ENCODE peak calls at places on chromosomes 6 and 20, in four cellular contexts. R is WTC11, X is HepG2, O is K562. B is an unnamed sample.

GRCh38 chr6:47246556-47246955 is 63.1 kb downstream of the TNFRSF21 start:
- DNase-seq in R (no peak), X (no peak), O (no peak), B (no peak)

GRCh38 chr6:137977206-137977605 is 110.1 kb downstream of the TNFAIP3 start:
- DNase-seq in R (no peak), X (no peak), O (no peak), B (no peak)

GRCh38 chr6:1864496-1864895 is 254.8 kb downstream of the FOXC1 start:
- DNase-seq in R (no peak), X (peak), O (no peak), B (no peak)

GRCh38 chr20:5821627-5822215 is 71.5 kb downstream of the SHLD1 start:
- DNase-seq in R (no peak), X (peak), O (no peak), B (no peak)

GRCh38 chr6:8904754-8905153 is 469.4 kb upstream of the SLC35B3 start:
- DNase-seq in R (peak), X (peak), O (peak), B (peak)

GRCh38 chr6:17855381-17855780 is 132.1 kb downstream of the KIF13A start:
- DNase-seq in R (no peak), X (no peak), O (no peak), B (no peak)

GRCh38 chr20:62117658-62118057 is 4.6 kb upstream of the LSM14B start:
- DNase-seq in R (no peak), X (no peak), O (no peak), B (no peak)

GRCh38 chr6:145141609-145142008 is 593.7 kb downstream of the EPM2A start:
- DNase-seq in R (no peak), X (no peak), O (no peak), B (no peak)

GRCh38 chr6:101597711-101598110 is 204.2 kb downstream of the GRIK2 start:
- DNase-seq in R (no peak), X (no peak), O (no peak), B (no peak)
- TF ChIP-seq NR3C1 in R (no peak), X (no peak), O (no peak), B (no peak)

GRCh38 chr20:44533928-44534327 is 12.1 kb upstream of the SERINC3 start:
- DNase-seq in R (no peak), X (no peak), O (peak), B (no peak)

GRCh38 chr20:44532981-44533331 is 11.1 kb upstream of the SERINC3 start:
- DNase-seq in R (no peak), X (peak), O (no peak), B (no peak)

GRCh38 chr20:44528309-44528708 is 6.4 kb upstream of the SERINC3 start:
- DNase-seq in R (no peak), X (no peak), O (no peak), B (no peak)

GRCh38 chr20:44536139-44536538 is 14.3 kb upstream of the SERINC3 start:
- DNase-seq in R (no peak), X (no peak), O (no peak), B (no peak)

DNA sequence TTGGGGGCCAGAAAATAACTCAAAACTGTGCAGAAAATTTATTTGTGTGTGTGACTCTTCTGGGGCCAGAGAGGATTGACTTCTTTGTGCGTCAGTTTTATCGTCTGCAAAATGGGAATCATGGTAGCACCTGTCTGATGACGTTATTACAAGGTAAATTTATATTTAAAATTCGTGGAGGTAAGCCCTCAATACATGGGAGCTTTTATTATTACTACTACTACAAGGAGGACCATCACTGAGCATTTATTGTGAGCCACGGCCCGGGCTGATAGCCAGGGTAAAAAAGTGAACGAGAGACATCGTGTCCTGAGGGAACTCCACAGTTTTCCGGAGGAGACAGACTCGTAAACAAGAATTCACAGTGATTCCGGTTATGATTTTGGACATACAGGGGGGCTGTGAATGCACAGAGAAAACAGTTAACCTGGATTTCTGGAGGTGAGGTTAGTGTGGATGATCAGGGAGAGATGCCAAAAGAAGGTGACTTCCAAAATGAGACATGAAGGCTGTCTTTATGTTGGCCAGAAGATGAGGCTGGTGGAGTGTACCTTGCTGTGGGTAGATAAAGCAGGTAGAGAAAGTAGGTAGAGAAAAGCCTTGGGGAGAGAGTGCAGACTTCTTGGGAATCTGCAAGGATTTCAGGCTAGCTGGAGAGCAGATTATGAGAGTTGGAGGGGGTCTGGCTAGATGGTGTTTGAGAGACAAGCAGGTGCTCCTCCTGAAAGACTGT is 10.5 kb upstream of the SERINC3 start:
- DNase-seq in R (no peak), X (no peak), O (no peak), B (no peak)
- TF ChIP-seq NR3C1 in R (no peak), X (no peak), O (no peak), B (no peak)

DNA sequence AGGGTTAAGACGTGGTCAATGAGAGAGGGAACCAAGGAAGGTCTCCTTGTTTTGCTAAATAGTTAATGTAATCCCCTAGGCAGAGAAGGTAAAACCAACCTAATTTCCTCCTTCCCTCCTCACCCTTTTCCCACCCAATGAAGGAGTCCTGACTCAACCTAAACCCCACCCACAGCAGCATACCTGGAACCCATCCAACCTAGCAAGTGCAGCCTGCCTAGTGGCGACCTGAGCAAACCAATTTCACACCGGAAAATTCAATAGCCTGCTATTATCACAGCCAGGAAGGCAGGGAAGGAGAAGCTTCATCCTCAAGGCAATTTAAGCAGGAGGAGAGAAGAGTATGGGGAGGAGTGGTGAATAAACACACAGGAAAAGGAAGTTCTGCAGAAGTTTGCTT is 46.9 kb downstream of the OSTM1 start:
- DNase-seq in R (no peak), X (no peak), O (peak), B (peak)
- TF ChIP-seq NR3C1 in R (no peak), X (no peak), O (no peak), B (no peak)

DNA sequence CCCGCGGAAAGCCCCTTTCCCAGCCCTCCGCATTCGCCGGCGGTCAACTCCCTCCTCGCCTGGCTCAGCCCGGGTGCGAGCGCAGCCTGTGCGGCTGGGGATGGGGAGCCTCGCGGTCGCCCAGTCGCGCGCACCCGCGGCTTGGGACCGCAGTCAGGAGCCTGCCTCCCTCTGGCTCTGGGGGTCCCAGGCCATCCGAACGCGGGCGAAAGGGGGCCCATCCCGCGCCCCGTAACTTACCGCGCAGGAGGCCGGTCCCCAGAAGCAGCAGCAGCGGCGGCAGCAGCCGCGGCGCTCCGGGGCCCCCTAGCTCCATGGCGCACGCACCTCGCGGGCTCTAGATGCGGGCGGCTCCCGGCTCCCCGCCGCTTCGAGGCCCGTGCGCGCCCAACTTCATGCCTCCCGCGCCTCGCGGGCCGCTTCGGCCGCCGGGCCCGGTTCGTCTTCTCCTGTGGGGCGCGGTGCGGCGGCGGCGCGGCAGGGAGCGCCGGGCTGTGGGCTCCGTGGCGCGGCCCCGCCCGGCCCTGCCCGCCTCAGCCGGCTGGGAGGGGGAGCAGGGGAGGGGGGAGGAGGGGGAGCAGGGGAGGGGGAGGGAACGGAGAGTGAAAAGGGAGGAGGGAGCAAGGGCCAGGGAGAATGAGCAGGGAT is at the start of gene CHRNA4:
- DNase-seq in R (peak), X (no peak), O (no peak), B (peak)
- TF ChIP-seq NR3C1 in R (no peak), X (no peak), O (no peak), B (no peak)